ENCODE peak calls at places on chromosomes 2 and 18, in six cellular contexts. D is GM12878, G is endothelial cell of umbilical vein, F is A549, N is K562, I is HepG2. Z is an unnamed sample.

GRCh38 chr2:168152902-168153301 is 94.5 kb downstream of the STK39 start:
- DNase-seq in D (no peak), G (no peak), F (no peak), N (no peak), I (peak), Z (no peak)

GRCh38 chr18:49893036-49893435 is 79.7 kb upstream of the ACAA2 start:
- DNase-seq in D (no peak), G (no peak), F (no peak), N (no peak), I (peak), Z (no peak)

GRCh38 chr2:15845737-15846405 is 94.5 kb upstream of the MYCN start:
- DNase-seq in D (no peak), G (no peak), F (no peak), N (no peak), I (no peak), Z (no peak)

GRCh38 chr18:29096380-29096779 is 919.5 kb upstream of the CDH2 start:
- DNase-seq in D (no peak), G (no peak), F (no peak), N (no peak), I (no peak), Z (peak)

GRCh38 chr2:36235877-36236276 is 119.7 kb upstream of the CRIM1 start:
- DNase-seq in D (no peak), G (no peak), F (no peak), N (no peak), I (no peak), Z (no peak)

GRCh38 chr2:37110306-37111212 is 26.2 kb downstream of the GPATCH11 start:
- DNase-seq in D (no peak), G (peak), F (no peak), N (no peak), I (no peak), Z (no peak)

GRCh38 chr2:98458667-98459380 is 14.2 kb downstream of the INPP4A start:
- DNase-seq in D (no peak), G (no peak), F (no peak), N (no peak), I (no peak), Z (no peak)

GRCh38 chr2:228367356-228367755 is 185.9 kb upstream of the SPHKAP start:
- DNase-seq in D (no peak), G (no peak), F (no peak), N (no peak), I (no peak), Z (no peak)

GRCh38 chr2:178517496-178517895 is 37.2 kb downstream of the PLEKHA3 start:
- DNase-seq in D (no peak), G (no peak), F (no peak), N (no peak), I (no peak), Z (no peak)

GRCh38 chr2:225282858-225283693 is 116.4 kb upstream of the NYAP2 start:
- DNase-seq in D (no peak), G (peak), F (peak), N (no peak), I (peak), Z (peak)

GRCh38 chr2:207416111-207416510 is 113.7 kb upstream of the CREB1 start:
- DNase-seq in D (no peak), G (peak), F (no peak), N (no peak), I (no peak), Z (no peak)

GRCh38 chr2:43223412-43224040 is 2.9 kb downstream of the ZFP36L2 start:
- DNase-seq in D (no peak), G (peak), F (no peak), N (no peak), I (no peak), Z (peak)

GRCh38 chr2:216679658-216680024 is 15.7 kb downstream of the IGFBP5 start:
- DNase-seq in D (no peak), G (no peak), F (no peak), N (no peak), I (no peak), Z (no peak)

GRCh38 chr2:160533482-160533881 is 39.9 kb upstream of the RBMS1 start:
- DNase-seq in D (no peak), G (no peak), F (no peak), N (no peak), I (no peak), Z (no peak)

GRCh38 chr2:199716807-199717586 is 134.0 kb downstream of the FTCDNL1 start:
- DNase-seq in D (no peak), G (no peak), F (peak), N (no peak), I (peak), Z (no peak)

GRCh38 chr2:221097568-221097915 is 474.6 kb downstream of the EPHA4 start:
- DNase-seq in D (no peak), G (peak), F (no peak), N (no peak), I (no peak), Z (no peak)

GRCh38 chr2:45009928-45010705 is 865 bp upstream of the SIX2 start:
- DNase-seq in D (no peak), G (peak), F (peak), N (no peak), I (no peak), Z (no peak)

GRCh38 chr2:188292446-188293239 is 969 bp downstream of the GULP1 start:
- DNase-seq in D (no peak), G (peak), F (peak), N (peak), I (no peak), Z (no peak)

GRCh38 chr2:114661926-114662670 is 219.7 kb downstream of the DPP10 start:
- DNase-seq in D (no peak), G (no peak), F (no peak), N (no peak), I (no peak), Z (no peak)

GRCh38 chr2:239600650-239601049 is 199.8 kb upstream of the HDAC4 start:
- DNase-seq in D (no peak), G (no peak), F (no peak), N (no peak), I (no peak), Z (no peak)

GRCh38 chr2:73746015-73746876 is 9.1 kb upstream of the TPRKB start:
- DNase-seq in D (no peak), G (peak), F (no peak), N (no peak), I (no peak), Z (no peak)

GRCh38 chr18:3623769-3624545 is 174.0 kb downstream of the TGIF1 start:
- DNase-seq in D (no peak), G (peak), F (peak), N (peak), I (peak), Z (no peak)

GRCh38 chr2:181126311-181126710 is 145.9 kb downstream of the UBE2E3 start:
- DNase-seq in D (no peak), G (no peak), F (no peak), N (no peak), I (no peak), Z (no peak)

GRCh38 chr2:13227543-13227942 is 510.8 kb downstream of the TRIB2 start:
- DNase-seq in D (no peak), G (no peak), F (no peak), N (no peak), I (no peak), Z (no peak)

GRCh38 chr2:38539086-38539485 is 63.6 kb downstream of the HNRNPLL start:
- DNase-seq in D (no peak), G (no peak), F (no peak), N (no peak), I (no peak), Z (peak)

GRCh38 chr2:18719978-18720775 is 130.8 kb upstream of the NT5C1B start:
- DNase-seq in D (no peak), G (peak), F (peak), N (no peak), I (no peak), Z (no peak)

GRCh38 chr2:85713836-85714235 is 19.7 kb downstream of the GNLY start:
- DNase-seq in D (no peak), G (no peak), F (no peak), N (no peak), I (no peak), Z (no peak)

GRCh38 chr18:48409591-48410094 is 460 bp upstream of the ZBTB7C start:
- DNase-seq in D (no peak), G (peak), F (no peak), N (peak), I (no peak), Z (peak)

GRCh38 chr2:152421521-152422367 is 86.8 kb downstream of the FMNL2 start:
- DNase-seq in D (no peak), G (peak), F (peak), N (no peak), I (peak), Z (peak)

GRCh38 chr2:81093031-81093430 is 788.5 kb upstream of the LRRTM1 start:
- DNase-seq in D (no peak), G (no peak), F (no peak), N (no peak), I (no peak), Z (no peak)

GRCh38 chr2:170122883-170123547 is 54.9 kb upstream of the MYO3B start:
- DNase-seq in D (no peak), G (peak), F (peak), N (no peak), I (peak), Z (no peak)

GRCh38 chr18:3264362-3264761 is 2.4 kb downstream of the MYL12B start:
- DNase-seq in D (no peak), G (no peak), F (no peak), N (no peak), I (peak), Z (peak)

GRCh38 chr2:9234680-9235387 is 28.2 kb downstream of the ASAP2 start:
- DNase-seq in D (no peak), G (peak), F (peak), N (peak), I (peak), Z (peak)

GRCh38 chr2:231708773-231709635 is 679 bp downstream of the PTMA start:
- DNase-seq in D (no peak), G (peak), F (no peak), N (peak), I (no peak), Z (peak)

GRCh38 chr2:118307864-118308263 is 219.6 kb downstream of the INSIG2 start:
- DNase-seq in D (no peak), G (no peak), F (no peak), N (no peak), I (no peak), Z (no peak)

GRCh38 chr2:180705122-180705521 is 275.3 kb upstream of the UBE2E3 start:
- DNase-seq in D (no peak), G (no peak), F (no peak), N (no peak), I (no peak), Z (no peak)

GRCh38 chr2:165008916-165009315 is 53.6 kb upstream of the SLC38A11 start:
- DNase-seq in D (no peak), G (no peak), F (no peak), N (no peak), I (no peak), Z (no peak)

GRCh38 chr18:2715990-2716389 is 60.5 kb downstream of the SMCHD1 start:
- DNase-seq in D (no peak), G (no peak), F (no peak), N (no peak), I (no peak), Z (no peak)

GRCh38 chr2:36433311-36434217 is 78.0 kb downstream of the CRIM1 start:
- DNase-seq in D (no peak), G (no peak), F (no peak), N (no peak), I (peak), Z (no peak)

GRCh38 chr2:144712277-144712944 is 192.5 kb upstream of the ZEB2 start:
- DNase-seq in D (no peak), G (no peak), F (no peak), N (no peak), I (no peak), Z (no peak)

DNA sequence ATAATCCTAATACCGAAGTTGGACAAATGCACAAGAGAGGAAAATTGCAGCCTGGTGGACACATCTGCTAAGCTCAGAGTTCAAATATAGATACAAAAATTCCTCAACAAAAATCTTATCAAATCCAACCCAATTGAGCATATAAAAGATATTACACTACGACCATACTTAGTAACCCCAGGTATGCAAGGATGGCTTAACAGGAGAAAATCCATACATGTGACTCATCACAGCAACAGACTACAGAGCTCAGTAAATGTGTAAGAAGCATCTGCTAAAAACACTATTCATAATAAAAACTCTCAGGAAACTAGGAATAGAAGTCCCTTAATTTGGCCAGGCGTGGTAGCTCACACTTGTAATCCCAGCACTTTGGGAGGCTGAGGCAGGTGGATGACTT is 28.3 kb downstream of the HS6ST1 start:
- DNase-seq in D (no peak), G (no peak), F (no peak), N (no peak), I (no peak), Z (no peak)
- TF ChIP-seq MYC in D (no peak), G (no peak), F (no peak), N (no peak), I (no peak), Z (no peak)

GRCh38 chr18:62512996-62513395 is 9.8 kb upstream of the ZCCHC2 start:
- DNase-seq in D (no peak), G (no peak), F (no peak), N (no peak), I (no peak), Z (no peak)
- TF ChIP-seq MAX in D (no peak), G (no peak), F (no peak), N (no peak), I (no peak), Z (no peak)

GRCh38 chr2:66443977-66444855 is 9.3 kb downstream of the MEIS1 start:
- DNase-seq in D (no peak), G (no peak), F (no peak), N (no peak), I (no peak), Z (no peak)
- H3K4me3 ChIP-seq in D (no peak), G (no peak), F (no peak), N (no peak), I (no peak), Z (no peak)

DNA sequence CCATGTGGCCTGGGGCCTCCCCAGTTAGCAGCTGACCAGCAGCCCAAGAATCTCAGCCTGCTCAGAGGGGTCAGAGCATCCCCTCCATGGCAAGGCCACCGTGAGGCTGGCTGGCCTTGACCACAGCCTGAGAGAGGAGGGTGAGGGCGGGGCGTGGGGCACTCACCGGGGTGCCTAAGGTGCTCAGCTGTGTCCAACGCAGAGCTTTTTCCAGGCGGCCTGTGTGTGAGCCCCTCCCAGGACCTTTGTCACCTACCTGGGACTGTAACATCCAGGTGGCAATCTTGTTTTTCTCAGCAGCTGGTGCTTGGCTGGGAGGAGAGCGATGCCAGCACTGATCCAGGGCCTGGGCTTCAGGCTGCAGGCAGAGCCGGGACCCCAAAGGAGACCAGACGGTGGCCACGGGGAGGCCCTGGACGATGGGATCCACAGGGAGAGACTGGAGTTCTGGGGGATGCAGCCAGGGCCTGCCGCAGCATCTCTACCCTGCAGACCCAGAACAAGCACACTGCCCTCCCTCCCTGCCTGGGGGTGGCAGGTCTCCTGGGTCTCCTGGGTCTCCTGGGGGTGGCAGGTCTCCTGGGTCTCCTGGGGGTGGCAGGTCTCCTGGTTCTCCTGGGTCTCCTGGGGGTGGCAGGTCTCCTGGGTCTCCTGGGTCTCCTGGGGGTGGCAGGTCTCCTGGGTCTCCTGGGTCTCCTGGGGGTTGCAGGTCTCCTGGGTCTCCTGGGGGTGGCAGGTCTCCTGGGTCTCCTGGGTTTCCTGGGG is 12.3 kb downstream of the SNED1 start:
- DNase-seq in D (no peak), G (no peak), F (no peak), N (no peak), I (no peak), Z (no peak)
- TF ChIP-seq MYC in D (no peak), G (no peak), F (no peak), N (no peak), I (no peak), Z (no peak)

GRCh38 chr2:59896499-59896898 is 657.0 kb downstream of the BCL11A start:
- DNase-seq in D (no peak), G (no peak), F (no peak), N (no peak), I (no peak), Z (no peak)
- TF ChIP-seq MAX in D (no peak), G (no peak), F (no peak), N (no peak), I (no peak), Z (no peak)

DNA sequence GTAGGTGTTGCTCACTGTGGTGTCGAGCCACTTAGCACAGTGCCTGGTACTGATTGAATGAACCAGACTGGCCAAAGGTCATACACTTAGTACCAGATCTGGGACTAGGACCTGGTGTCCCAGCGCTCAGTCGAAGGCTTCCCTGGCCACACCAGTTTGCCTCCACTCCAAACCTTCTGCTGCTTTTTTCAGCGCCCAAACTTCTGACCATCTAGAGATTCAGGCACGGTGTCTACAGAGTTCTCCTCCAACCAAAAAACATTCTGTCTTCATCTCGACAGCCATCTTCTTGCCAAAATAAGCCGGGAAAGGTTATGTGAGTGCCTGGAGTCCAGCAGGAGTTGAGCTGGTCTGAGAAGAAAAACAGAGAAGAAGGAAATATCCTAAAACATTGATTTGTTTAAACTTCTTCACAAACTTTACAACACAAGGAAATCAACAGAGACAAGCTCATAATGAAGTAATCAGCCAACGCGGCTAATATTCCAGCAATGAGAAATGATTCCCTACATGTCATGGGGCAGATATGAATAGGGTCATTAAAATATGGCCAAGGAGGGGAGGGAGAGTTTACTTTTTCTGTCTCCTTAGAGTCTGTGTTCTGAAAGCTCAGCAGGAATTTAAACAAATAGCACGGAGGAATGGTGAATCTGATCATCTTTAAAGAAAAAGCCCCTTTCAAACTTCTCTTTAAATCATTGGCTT is 2.3 kb upstream of the GLI2 start:
- DNase-seq in D (no peak), G (no peak), F (no peak), N (no peak), I (no peak), Z (no peak)
- H3K4me3 ChIP-seq in D (no peak), G (no peak), F (no peak), N (no peak), I (no peak), Z (no peak)

GRCh38 chr2:3434005-3434404 is 54.5 kb downstream of the TRAPPC12 start:
- DNase-seq in D (no peak), G (no peak), F (no peak), N (no peak), I (no peak), Z (no peak)
- TF ChIP-seq MYC in D (no peak), G (no peak), F (no peak), N (no peak), I (no peak), Z (no peak)